ENCODE peak calls at places on chromosomes 6 and 20, in four cellular contexts. One of them, this sample, is unnamed.

GRCh38 chr20:15600565-15600964 is 972.7 kb downstream of the KIF16B start:
- DNase-seq in cardiac muscle cell: no peak
- DNase-seq in NCI-H1417: no peak
- DNase-seq in activated CD4-positive, alpha-beta T cell treated with anti-CD3 and anti-CD28 coated beads, Interleukin-2, amount 10 ng/mL, durations not matched to agents 7 days and 5 days: no peak
- DNase-seq in this sample: no peak

GRCh38 chr6:127481628-127482027 is 22.4 kb upstream of the KIAA0408 start:
- DNase-seq in activated CD4-positive, alpha-beta T cell treated with anti-CD3 and anti-CD28 coated beads, Interleukin-2, amount 10 ng/mL, durations not matched to agents 7 days and 5 days: no peak
- DNase-seq in NCI-H1417: no peak
- DNase-seq in cardiac muscle cell: no peak
- DNase-seq in this sample: no peak

GRCh38 chr6:107786709-107787588 is 37.2 kb downstream of the SCML4 start:
- DNase-seq in cardiac muscle cell: peak; percentile 39
- DNase-seq in NCI-H1417: no peak
- DNase-seq in activated CD4-positive, alpha-beta T cell treated with anti-CD3 and anti-CD28 coated beads, Interleukin-2, amount 10 ng/mL, durations not matched to agents 7 days and 5 days: peak; percentile 74
- DNase-seq in this sample: no peak

GRCh38 chr6:2196079-2196679 is 49.2 kb downstream of the GMDS start:
- DNase-seq in activated CD4-positive, alpha-beta T cell treated with anti-CD3 and anti-CD28 coated beads, Interleukin-2, amount 10 ng/mL, durations not matched to agents 7 days and 5 days: peak; percentile 57
- DNase-seq in NCI-H1417: peak; percentile 43
- DNase-seq in cardiac muscle cell: peak; percentile 66
- DNase-seq in this sample: peak; percentile 64

GRCh38 chr20:23605867-23606651 is at the start of gene CST9:
- DNase-seq in cardiac muscle cell: no peak
- DNase-seq in NCI-H1417: no peak
- DNase-seq in activated CD4-positive, alpha-beta T cell treated with anti-CD3 and anti-CD28 coated beads, Interleukin-2, amount 10 ng/mL, durations not matched to agents 7 days and 5 days: no peak
- DNase-seq in this sample: no peak

GRCh38 chr6:152094992-152095592 is 287.6 kb downstream of the ESR1 start:
- DNase-seq in activated CD4-positive, alpha-beta T cell treated with anti-CD3 and anti-CD28 coated beads, Interleukin-2, amount 10 ng/mL, durations not matched to agents 7 days and 5 days: no peak
- DNase-seq in NCI-H1417: no peak
- DNase-seq in cardiac muscle cell: no peak
- DNase-seq in this sample: no peak

GRCh38 chr20:64250027-64250426 is 5.5 kb upstream of the PCMTD2 start:
- DNase-seq in cardiac muscle cell: no peak
- DNase-seq in NCI-H1417: no peak
- DNase-seq in activated CD4-positive, alpha-beta T cell treated with anti-CD3 and anti-CD28 coated beads, Interleukin-2, amount 10 ng/mL, durations not matched to agents 7 days and 5 days: no peak
- DNase-seq in this sample: no peak

GRCh38 chr6:21594427-21595264 is 1.1 kb downstream of the SOX4 start:
- DNase-seq in NCI-H1417: peak; percentile 77
- DNase-seq in activated CD4-positive, alpha-beta T cell treated with anti-CD3 and anti-CD28 coated beads, Interleukin-2, amount 10 ng/mL, durations not matched to agents 7 days and 5 days: peak; percentile 47
- DNase-seq in cardiac muscle cell: peak; percentile 76
- DNase-seq in this sample: peak; percentile 72

GRCh38 chr20:22921595-22922421 is 113.3 kb upstream of the SSTR4 start:
- DNase-seq in activated CD4-positive, alpha-beta T cell treated with anti-CD3 and anti-CD28 coated beads, Interleukin-2, amount 10 ng/mL, durations not matched to agents 7 days and 5 days: no peak
- DNase-seq in cardiac muscle cell: no peak
- DNase-seq in NCI-H1417: no peak
- DNase-seq in this sample: no peak

GRCh38 chr20:51195419-51195901 is 172.6 kb upstream of the KCNG1 start:
- DNase-seq in NCI-H1417: no peak
- DNase-seq in activated CD4-positive, alpha-beta T cell treated with anti-CD3 and anti-CD28 coated beads, Interleukin-2, amount 10 ng/mL, durations not matched to agents 7 days and 5 days: no peak
- DNase-seq in cardiac muscle cell: no peak
- DNase-seq in this sample: no peak

GRCh38 chr6:18415671-18416340 is 28.7 kb downstream of the RNF144B start:
- DNase-seq in activated CD4-positive, alpha-beta T cell treated with anti-CD3 and anti-CD28 coated beads, Interleukin-2, amount 10 ng/mL, durations not matched to agents 7 days and 5 days: no peak
- DNase-seq in cardiac muscle cell: no peak
- DNase-seq in NCI-H1417: no peak
- DNase-seq in this sample: no peak

This sample was measured in NCI-H146.